ENCODE peak calls at places on chromosomes 16 and 17, in seven cellular contexts. T is stimulated activated naive B cell treated with anti-CD40 and anti-IgM and Interleukin-4, amounts not matched to agents 10 μg/mL and 1 μg/mL and 100 μg/mL, for 72 hours; E is neural crest cell; N is DMS153; L is ELR; X is endothelial cell; Q is T-cell. B is an unnamed sample.

GRCh38 chr16:85173981-85174751 is 61.9 kb upstream of the CIBAR2 start:
- DNase-seq in T (no peak), E (no peak), N (peak; percentile 47), L (peak; percentile 96), X (no peak), Q (no peak), B (no peak)

GRCh38 chr16:58563235-58563634 is 47.9 kb downstream of the SETD6 start:
- DNase-seq in T (no peak), E (no peak), N (no peak), L (peak; percentile 83), X (no peak), Q (no peak), B (no peak)

GRCh38 chr17:10119203-10120112 is 78.9 kb downstream of the GAS7 start:
- DNase-seq in T (peak; percentile 71), E (no peak), N (peak; percentile 4), L (no peak), X (no peak), Q (no peak), B (no peak)

GRCh38 chr16:27067138-27067537 is 411 bp downstream of the C16orf82 start:
- DNase-seq in T (no peak), E (peak; percentile 61), N (no peak), L (no peak), X (no peak), Q (no peak), B (no peak)

GRCh38 chr17:42853597-42853967 is 2.6 kb downstream of the AOC3 start:
- DNase-seq in T (no peak), E (no peak), N (no peak), L (no peak), X (no peak), Q (no peak), B (no peak)

GRCh38 chr17:2214047-2214717 is 89.4 kb downstream of the SMG6 start:
- DNase-seq in T (no peak), E (no peak), N (no peak), L (peak; percentile 94), X (no peak), Q (no peak), B (peak; percentile 83)

GRCh38 chr16:73064227-73064995 is 16.5 kb upstream of the ZFHX3 start:
- DNase-seq in T (no peak), E (no peak), N (no peak), L (peak; percentile 82), X (no peak), Q (no peak), B (no peak)

GRCh38 chr17:42653179-42654124 is 5.6 kb upstream of the TUBG2 start:
- DNase-seq in T (no peak), E (no peak), N (no peak), L (peak; percentile 73), X (no peak), Q (no peak), B (no peak)

GRCh38 chr17:62929320-62929719 is 36.7 kb upstream of the TANC2 start:
- DNase-seq in T (no peak), E (no peak), N (no peak), L (no peak), X (no peak), Q (no peak), B (no peak)

GRCh38 chr16:89561195-89562026 is 929 bp downstream of the RPL13 start:
- DNase-seq in T (no peak), E (no peak), N (no peak), L (peak; percentile 28), X (no peak), Q (no peak), B (peak; percentile 54)

GRCh38 chr16:88639231-88640038 is 1.1 kb downstream of the IL17C start:
- DNase-seq in T (no peak), E (no peak), N (peak; percentile 73), L (no peak), X (no peak), Q (no peak), B (no peak)

GRCh38 chr17:76048711-76049110 is 21.6 kb upstream of the EVPL start:
- DNase-seq in T (no peak), E (no peak), N (no peak), L (peak; percentile 90), X (no peak), Q (no peak), B (no peak)

GRCh38 chr16:49600541-49600940 is 226.9 kb downstream of the C16orf78 start:
- DNase-seq in T (no peak), E (no peak), N (no peak), L (no peak), X (no peak), Q (no peak), B (no peak)

GRCh38 chr16:71421911-71422310 is 19.9 kb downstream of the TLE7 start:
- DNase-seq in T (no peak), E (peak; percentile 14), N (no peak), L (peak; percentile 37), X (peak; percentile 44), Q (no peak), B (peak; percentile 58)

GRCh38 chr16:66365588-66365987 is 903 bp upstream of the CDH5 start:
- DNase-seq in T (no peak), E (no peak), N (no peak), L (no peak), X (no peak), Q (no peak), B (peak; percentile 23)